ENCODE peak calls at places on chromosomes 11 and 22, in eight cellular contexts. N is Calu3, T is NB4, Z is MV-4-11, J is Caki2, Y is Right ventricle myocardium superior, R is psoas muscle, K is AG04450. V is an unnamed sample.

GRCh38 chr11:61129608-61130523 is 27.6 kb downstream of the CD5 start:
- DNase-seq in Z (no peak), R (peak), J (peak), T (peak), K (peak), Y (peak), N (peak), V (no peak)

GRCh38 chr11:74650498-74650897 is 58.1 kb downstream of the POLD3 start:
- DNase-seq in Z (no peak), Y (peak), J (no peak), R (peak), T (no peak), N (no peak), K (peak), V (no peak)

GRCh38 chr22:30158277-30158676 is 78.0 kb downstream of the HORMAD2 start:
- DNase-seq in Z (no peak), J (no peak), K (no peak), Y (no peak), T (no peak), N (no peak), R (no peak), V (no peak)

GRCh38 chr11:101435406-101435805 is 148.4 kb downstream of the TRPC6 start:
- DNase-seq in T (no peak), Z (no peak), K (no peak), R (no peak), J (no peak), Y (no peak), N (no peak), V (no peak)

GRCh38 chr11:72079776-72080325 is 491 bp downstream of the NUMA1 start:
- DNase-seq in N (no peak), J (peak), K (no peak), Y (no peak), T (no peak), R (no peak), Z (no peak), V (no peak)

GRCh38 chr11:134615041-134615615 is 203.1 kb upstream of the B3GAT1 start:
- DNase-seq in T (no peak), R (no peak), K (no peak), J (no peak), Z (no peak), Y (no peak), N (no peak), V (no peak)

GRCh38 chr11:107830915-107831540 is 27.6 kb downstream of the SLC35F2 start:
- DNase-seq in T (no peak), K (no peak), J (peak), Z (no peak), R (no peak), N (peak), Y (no peak), V (no peak)

GRCh38 chr22:50456026-50456425 is 18.8 kb downstream of the SBF1 start:
- DNase-seq in Z (no peak), N (no peak), R (no peak), J (no peak), T (no peak), K (no peak), Y (no peak), V (no peak)

GRCh38 chr11:10900686-10901415 is 43.0 kb upstream of the ZBED5 start:
- DNase-seq in T (peak), N (no peak), J (no peak), R (peak), Y (no peak), Z (no peak), K (no peak), V (no peak)

GRCh38 chr11:31809857-31810778 is 1.0 kb downstream of the PAX6 start:
- DNase-seq in R (no peak), N (peak), Z (no peak), T (peak), K (no peak), Y (no peak), J (peak), V (no peak)

GRCh38 chr22:39821008-39821407 is 72.6 kb downstream of the ENTHD1 start:
- DNase-seq in J (no peak), N (no peak), Z (no peak), T (no peak), Y (no peak), K (no peak), R (no peak), V (no peak)

GRCh38 chr22:42078469-42079318 is 806 bp upstream of the SMDT1 start:
- DNase-seq in J (no peak), R (no peak), K (no peak), N (no peak), Z (no peak), Y (peak), T (no peak), V (no peak)

GRCh38 chr11:67468056-67468455 is 995 bp downstream of the TMEM134 start:
- DNase-seq in T (no peak), R (no peak), N (peak), Y (peak), J (no peak), K (no peak), Z (no peak), V (no peak)